ENCODE peak calls at places on chromosome 3, in seven cellular contexts. One of them, this sample, is unnamed.

GRCh38 chr3:62229201-62229600 is 144.1 kb downstream of the FEZF2 start:
- DNase-seq in A549: no peak
- DNase-seq in HepG2: no peak
- DNase-seq in K562: no peak
- DNase-seq in suprapubic skin: no peak
- DNase-seq in transverse colon: no peak
- DNase-seq in tibial nerve: no peak
- DNase-seq in this sample: no peak

GRCh38 chr3:59266551-59266950 is 216.7 kb upstream of the CFAP20DC start:
- DNase-seq in transverse colon: no peak
- DNase-seq in tibial nerve: no peak
- DNase-seq in K562: no peak
- DNase-seq in A549: no peak
- DNase-seq in suprapubic skin: no peak
- DNase-seq in HepG2: no peak
- DNase-seq in this sample: no peak

GRCh38 chr3:29978036-29978435 is 628.4 kb upstream of the TGFBR2 start:
- DNase-seq in A549: no peak
- DNase-seq in HepG2: no peak
- DNase-seq in transverse colon: no peak
- DNase-seq in tibial nerve: no peak
- DNase-seq in K562: no peak
- DNase-seq in suprapubic skin: no peak
- DNase-seq in this sample: no peak

GRCh38 chr3:13863929-13864595 is 15.8 kb downstream of the WNT7A start:
- DNase-seq in A549: no peak
- DNase-seq in HepG2: no peak
- DNase-seq in transverse colon: no peak
- DNase-seq in tibial nerve: no peak
- DNase-seq in K562: no peak
- DNase-seq in suprapubic skin: no peak
- DNase-seq in this sample: no peak

GRCh38 chr3:77014236-77014635 is 25.7 kb upstream of the ROBO2 start:
- DNase-seq in tibial nerve: no peak
- DNase-seq in HepG2: no peak
- DNase-seq in suprapubic skin: no peak
- DNase-seq in transverse colon: no peak
- DNase-seq in A549: no peak
- DNase-seq in K562: no peak
- DNase-seq in this sample: no peak

GRCh38 chr3:78506581-78507195 is 1261.1 kb downstream of the ROBO1 start:
- DNase-seq in HepG2: no peak
- DNase-seq in A549: no peak
- DNase-seq in suprapubic skin: no peak
- DNase-seq in transverse colon: no peak
- DNase-seq in K562: no peak
- DNase-seq in tibial nerve: no peak
- DNase-seq in this sample: no peak

GRCh38 chr3:193640165-193640706 is 47.2 kb downstream of the OPA1 start:
- DNase-seq in HepG2: no peak
- DNase-seq in transverse colon: no peak
- DNase-seq in A549: no peak
- DNase-seq in K562: no peak
- DNase-seq in suprapubic skin: no peak
- DNase-seq in tibial nerve: no peak
- DNase-seq in this sample: no peak

GRCh38 chr3:136802481-136802996 is 16.4 kb upstream of the SLC35G2 start:
- DNase-seq in HepG2: no peak
- DNase-seq in K562: no peak
- DNase-seq in tibial nerve: no peak
- DNase-seq in transverse colon: no peak
- DNase-seq in A549: no peak
- DNase-seq in suprapubic skin: no peak
- DNase-seq in this sample: no peak

GRCh38 chr3:4735243-4735642 is 242.1 kb downstream of the ITPR1 start:
- DNase-seq in suprapubic skin: no peak
- DNase-seq in K562: no peak
- DNase-seq in A549: no peak
- DNase-seq in transverse colon: no peak
- DNase-seq in HepG2: no peak
- DNase-seq in tibial nerve: no peak
- DNase-seq in this sample: no peak

GRCh38 chr3:161409069-161409468 is 37.8 kb upstream of the SPTSSB start:
- DNase-seq in K562: peak; percentile 11
- DNase-seq in suprapubic skin: no peak
- DNase-seq in tibial nerve: no peak
- DNase-seq in A549: peak; percentile 14
- DNase-seq in transverse colon: no peak
- DNase-seq in HepG2: peak; percentile 55
- DNase-seq in this sample: no peak

DNA sequence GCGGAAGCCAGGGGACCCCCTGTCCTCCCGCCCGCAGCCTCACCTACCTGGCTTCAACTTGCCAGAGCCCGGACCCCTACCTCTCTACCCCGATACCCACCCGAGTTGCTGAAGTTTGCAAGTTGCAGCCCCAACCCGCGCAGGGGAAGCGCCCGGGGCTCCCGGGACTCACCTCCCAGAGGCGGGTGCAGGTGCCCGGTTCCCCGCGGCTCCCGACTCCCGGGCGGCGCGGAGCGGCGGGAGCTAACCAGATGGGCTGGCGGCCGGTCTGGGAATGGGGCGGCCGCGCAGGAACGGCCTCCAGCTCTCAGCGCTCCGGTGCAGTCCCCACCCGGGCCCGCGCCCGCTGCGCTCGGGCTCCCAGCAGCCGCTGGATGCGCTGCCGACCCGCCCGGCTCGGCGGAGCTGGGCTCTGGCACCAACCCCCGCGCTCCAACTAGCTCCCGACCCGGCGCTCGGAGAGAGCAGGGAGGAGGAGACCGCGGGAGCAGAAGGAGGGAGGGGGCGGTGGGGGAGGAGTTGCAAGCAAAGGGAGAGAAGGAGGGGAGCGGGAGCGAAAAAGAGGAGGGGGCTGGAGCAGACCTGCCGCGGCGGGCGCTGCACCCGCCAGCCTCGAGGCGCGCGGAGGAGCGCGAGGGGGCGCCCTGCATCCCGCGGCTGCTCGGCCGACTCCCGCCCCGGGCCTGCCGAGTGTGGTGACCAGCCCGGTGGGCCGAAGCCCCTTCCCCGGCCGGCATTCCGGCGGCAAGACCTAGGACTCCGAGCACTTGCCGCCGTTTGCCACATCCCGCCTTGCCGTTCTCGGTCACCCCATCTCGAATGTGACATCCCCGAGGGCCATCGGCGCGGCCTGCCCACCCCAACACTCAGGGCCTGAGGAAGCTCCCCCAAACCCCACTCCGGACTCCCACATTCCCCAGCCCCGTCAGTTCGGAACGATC is at the start of gene SEMA5B:
- DNase-seq in K562: peak; percentile 56
- DNase-seq in suprapubic skin: no peak
- DNase-seq in tibial nerve: no peak
- DNase-seq in A549: peak; percentile 36
- DNase-seq in HepG2: no peak
- DNase-seq in transverse colon: peak; percentile 9
- DNase-seq in this sample: peak; percentile 30
- TF ChIP-seq CTCF in K562: peak; percentile 46
- TF ChIP-seq CTCF in suprapubic skin: peak; percentile 27
- TF ChIP-seq CTCF in tibial nerve: peak; percentile 47
- TF ChIP-seq CTCF in A549: peak; percentile 68
- TF ChIP-seq CTCF in HepG2: peak; percentile 63
- TF ChIP-seq CTCF in transverse colon: no peak
- TF ChIP-seq CTCF in this sample: peak; percentile 41

GRCh38 chr3:141266186-141266585 is 34.6 kb downstream of the PXYLP1 start:
- DNase-seq in HepG2: no peak
- DNase-seq in tibial nerve: no peak
- DNase-seq in suprapubic skin: no peak
- DNase-seq in K562: no peak
- DNase-seq in A549: no peak
- DNase-seq in transverse colon: no peak
- DNase-seq in this sample: no peak

GRCh38 chr3:141268281-141268680 is 36.7 kb downstream of the PXYLP1 start:
- DNase-seq in suprapubic skin: no peak
- DNase-seq in transverse colon: no peak
- DNase-seq in A549: no peak
- DNase-seq in HepG2: no peak
- DNase-seq in tibial nerve: no peak
- DNase-seq in K562: no peak
- DNase-seq in this sample: no peak

GRCh38 chr3:141268791-141269190 is 37.2 kb downstream of the PXYLP1 start:
- DNase-seq in suprapubic skin: no peak
- DNase-seq in HepG2: no peak
- DNase-seq in K562: no peak
- DNase-seq in A549: no peak
- DNase-seq in tibial nerve: no peak
- DNase-seq in transverse colon: no peak
- DNase-seq in this sample: no peak

GRCh38 chr3:141271279-141272033 is 39.8 kb downstream of the PXYLP1 start:
- DNase-seq in tibial nerve: no peak
- DNase-seq in transverse colon: no peak
- DNase-seq in HepG2: peak; percentile 52
- DNase-seq in suprapubic skin: no peak
- DNase-seq in A549: no peak
- DNase-seq in K562: no peak
- DNase-seq in this sample: no peak

DNA sequence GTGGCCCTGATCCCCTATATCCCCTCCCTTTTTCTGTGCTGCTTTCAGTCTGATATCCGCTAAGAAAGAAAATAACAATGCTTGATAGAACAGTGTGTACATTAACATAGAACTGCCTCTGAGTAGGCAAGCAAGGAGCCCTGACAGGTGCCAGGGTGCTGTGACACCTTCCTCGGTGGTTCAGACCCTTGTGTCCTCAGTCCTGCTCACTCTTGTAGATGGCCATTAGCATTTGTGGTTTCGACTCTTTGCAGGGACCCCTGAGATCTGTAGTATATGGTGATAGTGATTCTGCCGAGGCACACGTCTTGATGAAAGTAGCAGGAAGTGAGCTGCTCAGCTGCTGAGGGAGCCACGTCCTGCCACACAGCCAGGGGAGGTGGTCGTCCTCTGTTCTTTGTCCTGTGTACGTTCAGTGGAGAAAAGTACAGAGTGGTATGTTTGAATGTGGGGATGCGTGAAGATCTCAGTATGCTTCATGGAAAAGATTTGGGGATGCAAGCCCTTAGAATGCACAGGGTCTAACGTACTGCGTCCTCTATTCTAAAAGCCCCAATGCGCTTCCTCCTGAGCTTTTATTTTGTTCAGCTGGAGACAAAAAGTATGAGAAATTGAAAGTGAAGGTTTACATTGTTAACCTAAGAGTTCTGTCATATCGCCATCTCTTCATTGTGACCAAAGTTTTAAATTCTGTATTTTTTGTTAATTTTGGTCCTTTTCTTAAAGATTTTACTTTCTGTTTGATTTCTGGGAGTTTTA is 35.4 kb downstream of the PXYLP1 start:
- DNase-seq in transverse colon: no peak
- DNase-seq in K562: no peak
- DNase-seq in HepG2: no peak
- DNase-seq in tibial nerve: no peak
- DNase-seq in suprapubic skin: no peak
- DNase-seq in A549: no peak
- DNase-seq in this sample: no peak
- TF ChIP-seq POLR2A in transverse colon: peak; percentile 28
- TF ChIP-seq POLR2A in K562: no peak
- TF ChIP-seq POLR2A in HepG2: no peak
- TF ChIP-seq POLR2A in tibial nerve: no peak
- TF ChIP-seq POLR2A in suprapubic skin: no peak
- TF ChIP-seq POLR2A in A549: no peak
- TF ChIP-seq POLR2A in this sample: no peak

GRCh38 chr3:129310111-129310601 is 31.5 kb downstream of the HMCES start:
- DNase-seq in HepG2: peak; percentile 36
- DNase-seq in tibial nerve: no peak
- DNase-seq in suprapubic skin: no peak
- DNase-seq in K562: no peak
- DNase-seq in A549: no peak
- DNase-seq in transverse colon: peak; percentile 56
- DNase-seq in this sample: no peak
- TF ChIP-seq EP300 in HepG2: no peak
- TF ChIP-seq EP300 in tibial nerve: no peak
- TF ChIP-seq EP300 in suprapubic skin: no peak
- TF ChIP-seq EP300 in K562: no peak
- TF ChIP-seq EP300 in A549: no peak
- TF ChIP-seq EP300 in transverse colon: no peak
- TF ChIP-seq EP300 in this sample: no peak

GRCh38 chr3:134563614-134564013 is 77.8 kb downstream of the CEP63 start:
- DNase-seq in HepG2: no peak
- DNase-seq in transverse colon: no peak
- DNase-seq in suprapubic skin: no peak
- DNase-seq in K562: no peak
- DNase-seq in A549: no peak
- DNase-seq in tibial nerve: no peak
- DNase-seq in this sample: no peak

GRCh38 chr3:134564991-134565390 is 79.1 kb downstream of the CEP63 start:
- DNase-seq in A549: no peak
- DNase-seq in HepG2: no peak
- DNase-seq in suprapubic skin: no peak
- DNase-seq in transverse colon: no peak
- DNase-seq in K562: no peak
- DNase-seq in tibial nerve: no peak
- DNase-seq in this sample: no peak

GRCh38 chr3:134567605-134568004 is 81.7 kb downstream of the CEP63 start:
- DNase-seq in A549: no peak
- DNase-seq in transverse colon: no peak
- DNase-seq in HepG2: no peak
- DNase-seq in tibial nerve: no peak
- DNase-seq in suprapubic skin: no peak
- DNase-seq in K562: no peak
- DNase-seq in this sample: no peak

GRCh38 chr3:134568790-134569189 is 82.0 kb downstream of the KY start:
- DNase-seq in K562: no peak
- DNase-seq in tibial nerve: no peak
- DNase-seq in transverse colon: no peak
- DNase-seq in suprapubic skin: no peak
- DNase-seq in HepG2: no peak
- DNase-seq in A549: no peak
- DNase-seq in this sample: no peak
- TF ChIP-seq CTCF in K562: no peak
- TF ChIP-seq CTCF in tibial nerve: no peak
- TF ChIP-seq CTCF in transverse colon: no peak
- TF ChIP-seq CTCF in suprapubic skin: no peak
- TF ChIP-seq CTCF in HepG2: no peak
- TF ChIP-seq CTCF in A549: no peak
- TF ChIP-seq CTCF in this sample: no peak

This sample was measured in upper lobe of left lung.